ENCODE peak calls at places on chromosomes 12 and 14, in six cellular contexts. G is hepatocyte, T is endodermal cell, A is lower lobe of right lung, K is ovary, X is fibroblast of lung. C is an unnamed sample.

GRCh38 chr12:20963303-20963702 is 152.8 kb downstream of the SLCO1B3 start:
- DNase-seq in G (no peak), T (no peak), A (no peak), K (no peak), X (no peak), C (no peak)

GRCh38 chr14:104085032-104085888 is at the start of gene ASPG:
- DNase-seq in G (peak; percentile 72), T (peak; percentile 92), A (peak; percentile 56), K (peak; percentile 81), X (no peak), C (no peak)

GRCh38 chr12:23029185-23029584 is 404.2 kb downstream of the ETNK1 start:
- DNase-seq in G (no peak), T (peak; percentile 71), A (no peak), K (no peak), X (no peak), C (no peak)

GRCh38 chr12:68222336-68222735 is 3.3 kb downstream of the IL26 start:
- DNase-seq in G (no peak), T (no peak), A (no peak), K (no peak), X (no peak), C (no peak)

GRCh38 chr14:97458302-97459137 is 661.3 kb downstream of the VRK1 start:
- DNase-seq in G (peak; percentile 69), T (peak; percentile 91), A (peak; percentile 56), K (no peak), X (no peak), C (no peak)

GRCh38 chr12:130335517-130336392 is 1.9 kb upstream of the PIWIL1 start:
- DNase-seq in G (peak; percentile 83), T (peak; percentile 82), A (no peak), K (no peak), X (peak; percentile 27), C (no peak)

GRCh38 chr14:34711169-34711568 is 3.2 kb downstream of the CFL2 start:
- DNase-seq in G (peak; percentile 25), T (no peak), A (no peak), K (no peak), X (peak; percentile 94), C (no peak)

GRCh38 chr12:45322810-45323209 is 106.9 kb downstream of the ANO6 start:
- DNase-seq in G (no peak), T (no peak), A (no peak), K (no peak), X (no peak), C (no peak)

GRCh38 chr12:5868585-5869295 is 76.3 kb downstream of the ANO2 start:
- DNase-seq in G (no peak), T (no peak), A (no peak), K (no peak), X (no peak), C (no peak)

GRCh38 chr14:99910337-99911268 is 117.4 kb downstream of the EML1 start:
- DNase-seq in G (peak; percentile 79), T (no peak), A (no peak), K (no peak), X (peak; percentile 94), C (no peak)

GRCh38 chr14:101500061-101500460 is 61.2 kb upstream of the DIO3 start:
- DNase-seq in G (no peak), T (peak; percentile 4), A (no peak), K (peak; percentile 9), X (no peak), C (no peak)

GRCh38 chr14:83548061-83548839 is 1981.7 kb upstream of the FLRT2 start:
- DNase-seq in G (no peak), T (no peak), A (no peak), K (no peak), X (peak; percentile 15), C (no peak)

GRCh38 chr12:3647504-3647903 is 105.4 kb downstream of the CRACR2A start:
- DNase-seq in G (no peak), T (no peak), A (no peak), K (no peak), X (no peak), C (no peak)

GRCh38 chr12:3656946-3657622 is 95.8 kb downstream of the CRACR2A start:
- DNase-seq in G (no peak), T (no peak), A (no peak), K (no peak), X (no peak), C (no peak)

GRCh38 chr12:3646561-3647241 is 106.2 kb downstream of the CRACR2A start:
- DNase-seq in G (no peak), T (no peak), A (no peak), K (no peak), X (no peak), C (no peak)

GRCh38 chr12:3655331-3655900 is 97.5 kb downstream of the CRACR2A start:
- DNase-seq in G (no peak), T (peak; percentile 91), A (no peak), K (no peak), X (no peak), C (no peak)

DNA sequence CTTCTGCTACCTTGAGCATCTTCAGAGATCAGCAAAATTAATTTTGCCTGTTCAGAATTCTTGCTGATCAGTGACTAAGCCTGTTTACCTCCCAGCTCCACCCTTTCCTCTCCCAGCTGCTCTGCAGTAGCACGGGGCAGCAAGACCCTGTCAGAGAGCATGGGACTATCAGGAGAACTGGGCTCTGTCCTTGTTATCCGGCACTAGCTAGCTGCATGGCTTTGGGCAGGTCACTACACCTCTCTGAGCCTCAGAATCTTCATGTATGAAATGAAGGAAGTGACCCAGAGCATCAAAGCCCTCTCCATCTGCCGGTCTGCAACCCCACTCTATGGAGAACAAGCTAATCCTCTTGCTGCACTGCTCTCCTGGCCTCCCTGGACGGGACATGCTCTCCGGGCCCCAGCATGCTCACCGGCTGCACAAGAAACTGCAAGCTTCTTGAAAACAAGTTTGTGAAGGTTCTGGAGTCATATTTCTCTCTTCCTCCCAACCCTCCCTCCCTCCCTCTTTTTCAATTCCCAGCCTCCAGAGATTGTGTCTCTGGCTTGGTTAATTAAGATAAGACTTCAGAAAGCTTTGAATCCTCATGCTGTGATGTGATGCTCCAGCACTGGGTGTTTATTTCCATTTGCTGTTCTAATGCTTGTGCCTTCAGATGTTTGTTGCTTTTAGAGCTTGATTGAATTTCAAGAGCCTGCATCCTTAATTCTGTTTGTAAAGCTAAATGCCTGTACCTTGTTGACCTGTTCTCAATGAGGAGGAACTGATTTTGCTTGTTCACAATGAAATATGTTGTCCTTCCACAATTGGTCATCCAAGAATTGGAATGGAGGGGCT is 101.1 kb downstream of the CRACR2A start:
- DNase-seq in G (no peak), T (peak; percentile 46), A (no peak), K (no peak), X (no peak), C (no peak)
- H3K9me3 ChIP-seq in G (no peaks in the 10 kb centered on the region), T (no peaks in the 10 kb centered on the region), A (no peaks in the 10 kb centered on the region), K (no peaks in the 10 kb centered on the region), X (no peaks in the 10 kb centered on the region), C (no peaks in the 10 kb centered on the region)

GRCh38 chr14:55583942-55584468 is 4.0 kb downstream of the KTN1 start:
- DNase-seq in G (no peak), T (no peak), A (no peak), K (no peak), X (no peak), C (no peak)

GRCh38 chr14:55587847-55588246 is 7.8 kb downstream of the KTN1 start:
- DNase-seq in G (no peak), T (no peak), A (no peak), K (no peak), X (no peak), C (no peak)

GRCh38 chr14:55588259-55588699 is 8.3 kb downstream of the KTN1 start:
- DNase-seq in G (no peak), T (no peak), A (no peak), K (no peak), X (peak; percentile 59), C (no peak)

GRCh38 chr14:55585854-55586253 is 5.8 kb downstream of the KTN1 start:
- DNase-seq in G (no peak), T (no peak), A (no peak), K (no peak), X (peak; percentile 70), C (no peak)

DNA sequence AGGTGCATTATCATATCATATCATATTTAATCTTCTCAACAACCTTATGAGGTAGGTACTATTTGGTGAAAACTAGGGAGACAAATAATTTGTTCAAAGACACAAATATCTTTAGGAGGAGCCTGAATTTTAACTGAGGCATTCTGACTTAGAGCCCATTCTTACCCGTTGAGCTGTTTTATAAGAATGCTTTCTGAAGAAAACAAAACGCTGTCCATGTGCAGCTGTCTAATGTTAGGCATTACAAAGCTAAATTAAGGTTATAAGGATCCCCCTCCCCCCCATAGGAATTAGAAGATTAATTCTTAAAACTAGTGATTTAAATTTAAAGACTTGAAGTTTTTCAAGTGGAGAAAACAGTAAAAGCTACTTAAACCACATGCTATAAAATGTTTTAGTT is 6.4 kb downstream of the KTN1 start:
- DNase-seq in G (no peak), T (no peak), A (no peak), K (no peak), X (no peak), C (no peak)
- H3K4me1 ChIP-seq in G (peaks cover 41% of the 10 kb centered on the region), T (peaks cover 8% of the 10 kb centered on the region), A (peaks cover 61% of the 10 kb centered on the region), K (peaks cover 7% of the 10 kb centered on the region), X (peaks cover 16% of the 10 kb centered on the region), C (peaks cover 43% of the 10 kb centered on the region)

GRCh38 chr12:92597118-92597517 is 105.7 kb upstream of the PLEKHG7 start:
- DNase-seq in G (no peak), T (no peak), A (no peak), K (no peak), X (no peak), C (no peak)
- H3K27me3 ChIP-seq in G (no peaks in the 10 kb centered on the region), T (no peaks in the 10 kb centered on the region), A (no peaks in the 10 kb centered on the region), K (no peaks in the 10 kb centered on the region), X (no peaks in the 10 kb centered on the region), C (no peaks in the 10 kb centered on the region)

DNA sequence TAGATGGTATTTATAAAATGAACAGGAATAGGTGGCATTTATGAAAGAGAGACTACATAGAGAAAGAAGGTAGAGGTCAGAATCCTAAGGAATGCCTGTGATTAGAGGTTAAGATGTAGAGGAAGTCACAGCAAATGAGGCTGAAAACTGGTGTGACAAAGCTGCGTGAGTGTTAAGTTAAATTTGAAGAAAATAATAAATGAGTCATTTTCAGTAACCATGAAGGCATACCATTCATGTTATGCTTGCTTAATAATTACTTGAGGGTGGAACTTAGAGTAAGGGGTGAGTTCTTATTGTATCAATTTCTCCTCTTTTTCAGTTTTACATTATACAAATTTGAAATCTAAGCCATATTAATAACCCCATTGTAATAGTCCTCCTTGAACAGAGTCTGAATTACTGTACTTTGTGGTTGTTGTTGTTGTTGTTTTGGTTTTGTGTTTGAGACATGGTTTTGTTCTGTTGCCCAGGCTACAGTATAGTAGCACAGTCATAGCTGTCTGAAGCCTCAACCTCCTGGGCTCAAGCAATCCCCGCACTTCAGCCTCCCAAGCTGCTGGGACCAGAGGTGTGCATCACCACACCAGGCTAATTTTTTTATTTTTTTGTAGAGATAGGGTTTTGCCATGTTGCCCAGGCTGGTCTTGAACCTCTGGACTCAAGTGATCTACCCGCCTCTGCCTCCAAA is 761.5 kb downstream of the GALC start:
- DNase-seq in G (no peak), T (peak; percentile 61), A (no peak), K (no peak), X (peak; percentile 50), C (no peak)
- H3K9me3 ChIP-seq in G (no peaks in the 10 kb centered on the region), T (peaks cover 29% of the 10 kb centered on the region), A (no peaks in the 10 kb centered on the region), K (no peaks in the 10 kb centered on the region), X (no peaks in the 10 kb centered on the region), C (no peaks in the 10 kb centered on the region)

GRCh38 chr14:52154992-52155655 is 86.3 kb upstream of the NID2 start:
- DNase-seq in G (no peak), T (no peak), A (no peak), K (no peak), X (no peak), C (no peak)
- H3K4me1 ChIP-seq in G (no peaks in the 10 kb centered on the region), T (no peaks in the 10 kb centered on the region), A (no peaks in the 10 kb centered on the region), K (no peaks in the 10 kb centered on the region), X (no peaks in the 10 kb centered on the region), C (no peaks in the 10 kb centered on the region)

C was measured in thoracic aorta.